ENCODE peak calls at places on chromosome 11, in six cellular contexts. V is Caco-2, Y is SJSA1, Q is MM.1S, D is tibial artery, H is foreskin fibroblast. L is an unnamed sample.

GRCh38 chr11:32034149-32034548 is 56.7 kb upstream of the RCN1 start:
- DNase-seq in V (no peak), H (peak), Q (no peak), D (no peak), Y (peak), L (peak)

GRCh38 chr11:38384568-38384967 is 1786.5 kb upstream of the RAG2 start:
- DNase-seq in D (no peak), H (no peak), Q (no peak), Y (no peak), V (no peak), L (no peak)

GRCh38 chr11:76674517-76675400 is 4.2 kb upstream of the LRRC32 start:
- DNase-seq in V (no peak), Y (no peak), D (no peak), H (no peak), Q (no peak), L (no peak)

GRCh38 chr11:90148900-90149299 is 14.4 kb downstream of the NAALAD2 start:
- DNase-seq in V (no peak), H (peak), Q (no peak), Y (no peak), D (no peak), L (no peak)

GRCh38 chr11:17986007-17986710 is 26.7 kb downstream of the SERGEF start:
- DNase-seq in Q (no peak), D (peak), V (no peak), H (peak), Y (no peak), L (peak)

GRCh38 chr11:65551572-65552398 is 6.4 kb downstream of the LTBP3 start:
- DNase-seq in Y (no peak), H (peak), Q (peak), V (peak), D (no peak), L (no peak)

GRCh38 chr11:76604652-76605241 is 65.8 kb downstream of the LRRC32 start:
- DNase-seq in Y (no peak), H (peak), D (peak), V (no peak), Q (no peak), L (peak)

GRCh38 chr11:80620867-80621266 is 1180.0 kb upstream of the TENM4 start:
- DNase-seq in Q (no peak), D (no peak), V (no peak), H (no peak), Y (no peak), L (no peak)

GRCh38 chr11:65502852-65503603 is 4.2 kb downstream of the MALAT1 start:
- DNase-seq in H (peak), Y (peak), Q (peak), V (peak), D (peak), L (peak)

GRCh38 chr11:122976734-122977454 is 4.7 kb downstream of the BSX start:
- DNase-seq in D (no peak), V (no peak), Q (no peak), H (no peak), Y (no peak), L (no peak)

GRCh38 chr11:76767659-76768058 is 15.5 kb upstream of the TSKU start:
- DNase-seq in Y (no peak), H (no peak), D (no peak), V (no peak), Q (no peak), L (no peak)

GRCh38 chr11:100687630-100688395 is 725 bp downstream of the ARHGAP42 start:
- DNase-seq in D (peak), Q (peak), H (peak), V (peak), Y (peak), L (peak)

GRCh38 chr11:103532133-103532788 is 423.0 kb downstream of the DYNC2H1 start:
- DNase-seq in Y (peak), H (peak), D (no peak), Q (no peak), V (no peak), L (peak)

GRCh38 chr11:76445122-76446084 is 585 bp downstream of the EMSY start:
- DNase-seq in Q (peak), V (peak), Y (peak), D (peak), H (peak), L (peak)

GRCh38 chr11:71408826-71409225 is 39.4 kb downstream of the DHCR7 start:
- DNase-seq in Q (no peak), H (no peak), Y (no peak), V (no peak), D (no peak), L (no peak)

GRCh38 chr11:130144721-130145327 is 14.8 kb upstream of the ST14 start:
- DNase-seq in D (no peak), Y (no peak), V (peak), H (no peak), Q (no peak), L (no peak)

GRCh38 chr11:12472401-12473065 is 95.2 kb downstream of the PARVA start:
- DNase-seq in Y (no peak), H (no peak), V (no peak), D (no peak), Q (no peak), L (no peak)

GRCh38 chr11:129295746-129296145 is 79.9 kb upstream of the BARX2 start:
- DNase-seq in Y (no peak), H (no peak), Q (no peak), V (peak), D (no peak), L (peak)

GRCh38 chr11:102318469-102318868 is 1.2 kb downstream of the BIRC3 start:
- DNase-seq in Q (peak), H (peak), V (no peak), Y (no peak), D (no peak), L (peak)

GRCh38 chr11:132888226-132888625 is 644.1 kb downstream of the OPCML start:
- DNase-seq in Q (no peak), Y (no peak), D (no peak), H (peak), V (no peak), L (no peak)

GRCh38 chr11:59212744-59213573 is at the start of gene MPEG1:
- DNase-seq in H (no peak), V (no peak), Y (no peak), D (peak), Q (no peak), L (no peak)

GRCh38 chr11:48538991-48539390 is 50.4 kb downstream of the OR4A47 start:
- DNase-seq in H (no peak), D (no peak), V (no peak), Y (no peak), Q (no peak), L (no peak)

GRCh38 chr11:2548596-2548995 is 103.8 kb downstream of the KCNQ1 start:
- DNase-seq in Q (no peak), V (no peak), D (no peak), H (no peak), Y (no peak), L (no peak)

GRCh38 chr11:85918910-85919794 is 64.0 kb downstream of the CCDC83 start:
- DNase-seq in H (peak), Y (peak), Q (no peak), D (no peak), V (no peak), L (peak)

GRCh38 chr11:11963842-11964773 is 44.3 kb downstream of the DKK3 start:
- DNase-seq in V (no peak), Y (no peak), D (no peak), H (no peak), Q (no peak), L (no peak)

GRCh38 chr11:36508743-36509142 is 1.3 kb downstream of the TRAF6 start:
- DNase-seq in D (no peak), Q (no peak), H (peak), Y (no peak), V (no peak), L (no peak)

GRCh38 chr11:38543311-38543710 is 1945.3 kb upstream of the RAG2 start:
- DNase-seq in H (peak), V (no peak), Y (peak), D (no peak), Q (no peak), L (peak)

GRCh38 chr11:6251120-6251733 is 8.4 kb upstream of the CCKBR start:
- DNase-seq in Y (peak), Q (peak), H (peak), D (peak), V (peak), L (peak)

GRCh38 chr11:39385911-39386310 is 2073.5 kb downstream of the LRRC4C start:
- DNase-seq in V (no peak), Q (no peak), H (no peak), D (no peak), Y (no peak), L (no peak)

GRCh38 chr11:13010737-13011342 is 1.7 kb downstream of the RASSF10 start:
- DNase-seq in Q (no peak), H (peak), Y (no peak), V (no peak), D (no peak), L (no peak)

GRCh38 chr11:22734628-22735345 is 68.4 kb downstream of the GAS2 start:
- DNase-seq in Q (no peak), V (no peak), H (no peak), D (no peak), Y (no peak), L (peak)

GRCh38 chr11:130675456-130675855 is 227.0 kb downstream of the ADAMTS15 start:
- DNase-seq in Y (no peak), H (peak), V (no peak), Q (no peak), D (peak), L (peak)

GRCh38 chr11:61669417-61669816 is 10.8 kb upstream of the DAGLA start:
- DNase-seq in Y (no peak), H (no peak), D (no peak), Q (no peak), V (no peak), L (no peak)
- H3K4me3 ChIP-seq in Y (no peak), H (no peak), D (no peak), Q (no peak), V (no peak), L (no peak)

DNA sequence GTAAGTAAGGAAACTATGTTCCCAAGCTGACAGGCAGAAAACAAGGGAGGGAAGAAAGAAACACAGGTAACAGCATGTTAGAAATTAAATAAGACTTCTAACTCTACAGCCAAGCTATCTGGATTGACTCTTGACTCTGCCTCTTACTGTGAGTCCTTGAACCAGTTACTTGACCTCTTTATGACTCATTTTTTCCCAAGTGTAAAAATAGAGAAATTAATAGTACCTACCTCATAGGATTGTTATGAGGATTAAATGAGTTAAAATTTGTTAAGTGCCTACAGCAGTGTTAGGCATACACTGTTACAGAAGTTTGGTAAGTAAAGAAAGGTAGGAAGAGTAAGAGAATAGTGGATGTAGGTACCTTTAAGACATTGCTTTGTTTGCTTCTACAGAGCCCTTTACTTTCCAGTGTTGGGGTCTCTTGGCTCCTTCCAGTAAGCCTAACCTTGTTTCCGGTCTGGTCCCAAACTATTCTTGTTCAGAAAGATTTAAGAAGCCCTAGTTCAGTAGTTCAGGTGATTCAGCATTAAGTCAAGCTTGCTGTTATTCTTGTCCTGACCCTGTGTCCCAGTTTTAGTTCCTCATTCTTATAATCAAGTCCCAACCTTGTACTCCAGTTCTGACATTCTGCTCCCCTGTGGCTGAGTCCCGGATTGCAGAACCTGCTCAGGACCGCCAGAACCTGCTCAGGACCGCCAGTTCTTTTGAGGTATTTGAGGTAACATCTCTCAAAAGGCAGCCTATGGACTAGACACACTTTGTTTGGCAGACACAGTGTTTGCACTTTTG is 963.4 kb upstream of the CCDC90B start:
- DNase-seq in H (no peak), V (no peak), Y (no peak), D (no peak), Q (no peak), L (peak)
- H3K4me3 ChIP-seq in H (no peak), V (no peak), Y (no peak), D (no peak), Q (no peak), L (no peak)

DNA sequence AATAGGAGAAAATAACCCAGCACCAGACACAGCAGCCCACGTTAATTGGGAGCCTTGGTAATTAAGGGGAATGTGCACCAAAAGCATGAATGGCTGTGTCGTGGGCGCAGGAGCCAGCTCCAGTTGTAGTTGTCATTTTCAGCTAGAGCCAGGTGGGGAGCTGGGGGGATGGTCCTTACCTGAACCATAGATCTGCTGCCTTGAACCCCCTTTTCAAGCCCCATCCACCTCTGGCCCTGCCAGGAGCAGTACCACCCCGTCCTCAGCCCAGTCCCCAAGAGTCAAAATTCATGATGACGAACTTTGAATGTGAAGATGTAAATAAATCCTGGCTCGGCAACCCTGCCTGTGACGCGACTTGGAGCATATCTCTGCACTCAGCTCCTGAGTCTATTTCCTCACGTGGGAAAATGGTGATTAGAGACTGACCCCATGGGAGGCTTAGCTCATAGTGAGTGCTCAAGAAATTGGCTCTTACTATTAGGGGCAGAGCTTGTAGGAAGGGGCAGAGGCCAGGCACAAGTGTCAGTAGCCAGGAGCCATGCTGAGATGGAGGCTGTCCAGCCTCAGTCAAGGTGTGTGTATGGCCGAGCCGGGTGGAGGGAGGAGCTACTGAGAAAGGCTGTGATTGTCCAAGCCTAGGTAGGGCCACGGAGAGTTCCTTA is 794 bp upstream of the FXYD6 start:
- DNase-seq in H (no peak), Q (no peak), Y (no peak), V (no peak), D (no peak), L (no peak)
- H3K4me3 ChIP-seq in H (peak), Q (no peak), Y (no peak), V (peak), D (peak), L (no peak)

DNA sequence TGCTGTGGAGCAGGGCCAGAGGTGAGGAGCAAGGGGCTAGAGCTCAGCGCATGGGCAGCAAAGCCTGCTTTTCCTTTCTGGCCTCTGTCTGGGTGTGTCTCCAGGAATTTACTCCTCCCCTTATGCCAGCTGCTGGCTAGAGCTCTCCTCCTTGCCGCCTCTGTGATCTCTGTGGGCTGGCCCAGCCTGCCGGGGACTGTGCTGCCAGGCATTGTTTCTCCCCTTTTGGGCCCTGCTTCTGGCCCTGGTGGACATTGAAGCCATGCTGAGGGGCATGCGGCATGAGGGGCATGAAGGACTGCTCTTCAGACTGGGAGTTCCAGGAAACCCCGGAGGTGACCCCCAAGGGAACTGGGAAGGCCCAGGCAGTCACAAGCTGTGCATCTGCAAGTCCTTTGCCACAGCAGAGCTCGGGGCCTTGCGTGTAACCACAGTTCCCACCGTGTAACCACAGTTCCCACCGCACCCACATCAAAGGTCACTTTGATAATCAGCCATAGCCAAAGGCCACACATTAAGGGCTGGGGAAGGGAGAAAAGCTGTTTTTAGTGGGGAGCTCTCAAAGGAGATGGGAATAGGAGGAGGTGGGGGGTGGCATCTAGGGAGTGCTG is 62.1 kb downstream of the PPFIBP2 start:
- DNase-seq in Y (peak), H (peak), Q (peak), D (no peak), V (peak), L (no peak)
- H3K4me3 ChIP-seq in Y (no peak), H (no peak), Q (no peak), D (no peak), V (peak), L (no peak)

GRCh38 chr11:1302461-1303073 is 6.9 kb downstream of the TOLLIP start:
- DNase-seq in Q (no peak), D (no peak), Y (no peak), H (no peak), V (no peak), L (no peak)
- H3K4me3 ChIP-seq in Q (no peak), D (no peak), Y (no peak), H (no peak), V (no peak), L (no peak)

GRCh38 chr11:116697011-116697410 is 75.8 kb downstream of the BUD13 start:
- DNase-seq in D (no peak), H (no peak), V (no peak), Y (no peak), Q (no peak), L (no peak)

GRCh38 chr11:116695657-116696254 is 77.0 kb downstream of the BUD13 start:
- DNase-seq in Y (no peak), V (no peak), H (no peak), D (no peak), Q (no peak), L (no peak)

GRCh38 chr11:116697639-116698038 is 75.1 kb downstream of the BUD13 start:
- DNase-seq in V (no peak), Y (no peak), Q (no peak), H (no peak), D (no peak), L (no peak)

GRCh38 chr11:116694815-116695590 is 77.8 kb downstream of the BUD13 start:
- DNase-seq in Y (no peak), V (no peak), Q (no peak), H (no peak), D (no peak), L (no peak)

DNA sequence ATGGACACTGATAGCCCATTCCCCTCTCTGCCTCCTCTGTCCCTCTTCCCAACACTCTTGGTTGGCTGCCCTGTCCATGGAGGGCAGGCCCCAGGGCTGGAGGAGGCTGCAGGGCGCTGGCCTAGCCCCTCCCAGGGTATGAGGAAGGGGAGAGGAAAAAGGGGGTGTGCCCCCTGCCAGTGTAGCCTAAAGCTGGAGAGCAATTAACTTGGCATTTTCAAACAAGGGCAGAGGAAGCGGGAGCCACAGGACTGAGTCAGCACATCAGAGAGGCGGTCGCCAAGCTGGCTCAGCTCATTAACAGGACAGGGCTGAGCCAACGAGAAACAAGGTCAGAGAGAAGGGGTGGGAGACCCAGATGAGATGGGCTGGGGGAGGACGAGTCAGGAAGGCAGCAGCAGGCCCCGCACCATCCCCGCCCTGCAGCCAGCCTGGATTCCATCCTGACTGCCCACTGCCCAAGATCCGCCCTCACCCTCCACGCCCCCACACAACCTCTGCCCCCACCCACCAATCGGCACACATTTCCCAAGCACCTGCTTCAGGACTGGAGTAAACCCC is 76.3 kb downstream of the BUD13 start:
- DNase-seq in V (no peak), Q (no peak), Y (no peak), H (peak), D (no peak), L (no peak)
- H3K4me3 ChIP-seq in V (no peak), Q (no peak), Y (no peak), H (no peak), D (no peak), L (no peak)

DNA sequence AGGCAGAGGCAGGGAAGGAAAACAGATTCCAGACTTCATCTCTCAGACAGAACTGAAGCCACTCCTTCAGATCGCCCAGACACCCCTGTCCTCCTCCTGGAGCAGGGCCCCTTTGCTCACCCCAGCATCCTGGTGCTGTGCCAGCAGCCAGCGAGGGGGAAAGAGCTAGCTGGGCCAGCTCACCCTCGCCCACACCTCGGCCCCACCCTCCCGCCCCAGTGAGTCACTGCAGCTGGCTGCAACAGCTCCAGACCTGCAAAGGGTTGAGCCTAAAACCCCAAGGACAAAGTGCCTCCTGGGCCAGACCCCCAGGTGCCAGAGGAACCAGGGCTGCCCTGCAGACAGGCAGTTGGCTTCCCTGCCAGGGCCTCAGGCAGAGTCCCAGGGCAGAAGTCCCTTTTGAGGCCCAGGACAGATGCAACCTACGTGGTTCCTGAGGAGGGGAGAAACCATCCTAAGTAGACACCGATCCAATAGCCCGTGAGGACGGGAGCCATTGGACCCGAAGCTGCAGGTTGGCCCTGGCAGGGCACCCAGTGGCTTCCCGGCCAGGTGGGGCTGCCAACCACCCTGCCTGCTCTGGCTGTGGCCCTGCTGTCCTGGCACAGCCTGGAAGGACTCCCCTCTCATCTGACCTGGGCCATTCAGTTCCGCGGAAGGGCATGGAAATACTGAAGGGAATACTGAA is 7.2 kb downstream of the AHNAK start:
- DNase-seq in H (peak), Q (no peak), V (no peak), D (no peak), Y (peak), L (peak)
- H3K4me3 ChIP-seq in H (peak), Q (no peak), V (no peak), D (peak), Y (no peak), L (peak)

L was measured in fibroblast of the aortic adventitia.